ENCODE peak calls at places on chromosomes 7 and 10, in four cellular contexts. B is fibroblast of lung, S is H1, V is GM23248. A is an unnamed sample.

GRCh38 chr7:122886357-122887081 is at the start of gene CADPS2:
- DNase-seq in V (peak; percentile 81), B (peak; percentile 86), S (peak; percentile 87), A (peak; percentile 79)

GRCh38 chr10:28815681-28816080 is 138.4 kb downstream of the BAMBI start:
- DNase-seq in S (no peak), B (no peak), V (no peak), A (no peak)

GRCh38 chr10:130778166-130778545 is 533.4 kb downstream of the TCERG1L start:
- DNase-seq in V (no peak), S (no peak), B (no peak), A (no peak)

GRCh38 chr10:4023997-4024396 is 239.0 kb upstream of the KLF6 start:
- DNase-seq in S (no peak), B (peak; percentile 79), V (no peak), A (peak; percentile 67)

GRCh38 chr7:55306331-55306730 is 58.8 kb upstream of the LANCL2 start:
- DNase-seq in B (peak; percentile 74), S (no peak), V (peak; percentile 56), A (peak; percentile 65)

GRCh38 chr10:124741281-124741921 is 2.8 kb downstream of the FAM53B start:
- DNase-seq in B (peak; percentile 63), S (peak; percentile 90), V (peak; percentile 87), A (peak; percentile 39)

GRCh38 chr10:17386616-17387075 is 67.7 kb downstream of the ST8SIA6 start:
- DNase-seq in V (no peak), S (no peak), B (peak; percentile 15), A (no peak)

GRCh38 chr10:119449210-119449584 is 93.3 kb downstream of the RGS10 start:
- DNase-seq in V (no peak), B (no peak), S (no peak), A (no peak)

GRCh38 chr10:125174360-125174759 is 14.0 kb upstream of the CTBP2 start:
- DNase-seq in B (no peak), S (no peak), V (no peak), A (no peak)

GRCh38 chr7:55026867-55027490 is 8.2 kb downstream of the EGFR start:
- DNase-seq in B (no peak), S (no peak), V (peak; percentile 78), A (no peak)

GRCh38 chr7:129729511-129729910 is 118.0 kb downstream of the NRF1 start:
- DNase-seq in B (no peak), V (no peak), S (no peak), A (no peak)

GRCh38 chr7:77351539-77352004 is 64.6 kb downstream of the GSAP start:
- DNase-seq in V (no peak), S (no peak), B (no peak), A (no peak)

GRCh38 chr7:14717711-14718304 is 184.7 kb downstream of the DGKB start:
- DNase-seq in V (peak; percentile 65), B (peak; percentile 5), S (no peak), A (peak; percentile 3)

GRCh38 chr10:88992945-88993537 is 2.4 kb downstream of the FAS start:
- DNase-seq in S (no peak), V (peak; percentile 64), B (peak; percentile 56), A (peak; percentile 50)

DNA sequence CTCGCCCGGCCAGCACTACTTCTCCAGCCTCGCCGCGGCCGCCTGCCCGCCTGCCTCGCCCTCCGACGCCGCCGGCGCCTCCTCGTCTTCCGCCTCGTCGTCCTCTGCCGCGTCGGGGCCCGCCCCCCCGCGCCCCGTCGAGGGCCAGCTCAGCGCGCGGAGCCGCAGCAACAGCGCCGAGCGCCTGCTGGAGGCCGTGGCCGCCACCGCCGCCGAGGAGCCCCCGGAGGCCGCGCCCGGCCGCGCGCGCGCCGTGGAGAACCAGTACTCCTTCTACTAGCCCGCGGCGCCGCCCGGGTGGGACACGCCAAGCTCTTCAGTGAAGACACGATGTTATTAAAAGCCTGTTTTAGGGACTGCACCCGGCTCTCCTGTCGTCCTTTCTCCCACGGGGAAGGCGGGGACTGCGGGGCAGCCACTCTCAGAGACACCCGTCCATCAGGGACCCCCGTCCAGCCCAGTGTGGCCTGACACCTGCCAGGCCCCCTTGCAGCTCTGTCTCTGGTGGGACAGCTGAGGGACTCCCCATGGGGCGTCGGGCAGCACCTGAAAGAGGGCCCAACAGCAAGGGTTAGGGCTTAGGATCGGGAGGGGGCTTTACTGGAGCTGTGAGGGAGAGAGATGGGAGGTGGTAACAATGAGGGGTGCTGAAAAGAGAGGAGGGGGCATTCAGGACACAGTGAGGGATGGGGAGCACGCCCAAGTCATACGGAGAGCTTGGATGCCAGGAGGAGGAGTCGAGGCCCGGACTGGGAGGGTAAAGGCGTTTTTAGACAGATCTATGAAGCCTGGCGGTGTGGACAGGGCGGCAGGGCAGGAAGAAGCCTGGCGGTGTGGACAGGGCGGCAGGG is 34.7 kb downstream of the SPDYE6 start:
- DNase-seq in S (peak; percentile 74), B (no peak), V (peak; percentile 55), A (no peak)
- TF ChIP-seq EZH2 in S (no peak), B (no peak), V (no peak), A (no peak)

DNA sequence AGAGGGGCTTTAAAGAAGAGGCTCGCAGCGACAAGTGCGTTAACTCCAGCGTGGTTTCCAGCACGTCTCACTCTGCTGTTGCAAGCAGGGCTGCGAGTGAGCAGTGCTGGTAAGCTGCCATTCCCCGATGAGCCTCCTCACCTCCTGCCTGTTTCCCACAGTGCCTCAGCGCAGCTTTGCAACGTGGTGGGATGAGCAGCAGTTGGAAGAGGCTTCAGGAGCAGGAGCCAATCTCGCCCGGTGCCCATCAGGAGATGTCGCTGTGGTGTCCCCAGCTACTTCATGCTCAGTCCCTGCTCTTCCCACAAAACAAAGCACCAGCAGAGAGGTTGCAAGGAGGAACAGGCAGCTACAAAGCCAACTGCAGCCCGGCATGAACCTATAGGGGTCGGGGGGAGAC is 2.4 kb upstream of the ADARB2 start:
- DNase-seq in V (no peak), B (no peak), S (no peak), A (no peak)
- H3K27ac ChIP-seq in V (no peak overlapping the region), B (no peak overlapping the region), S (no peak overlapping the region), A (no peak overlapping the region)

GRCh38 chr7:45575501-45576248 is 1.5 kb downstream of the ADCY1 start:
- DNase-seq in B (no peak), V (no peak), S (no peak), A (no peak)
- TF ChIP-seq EZH2 in B (no peak), V (no peak), S (peak; percentile 53), A (peak; percentile 85)

GRCh38 chr7:37405128-37405527 is 43.5 kb downstream of the ELMO1 start:
- DNase-seq in S (no peak), B (no peak), V (no peak), A (no peak)
- H3K27ac ChIP-seq in S (no peak overlapping the region), B (no peak overlapping the region), V (no peak overlapping the region), A (no peak overlapping the region)

GRCh38 chr10:133329401-133330202 is 7.1 kb downstream of the CALY start:
- DNase-seq in B (peak; percentile 84), V (peak; percentile 92), S (peak; percentile 94), A (peak; percentile 79)
- TF ChIP-seq EZH2 in B (no peak), V (no peak), S (no peak), A (no peak)

GRCh38 chr10:103277713-103278299 is 868 bp downstream of the INA start:
- DNase-seq in V (no peak), B (no peak), S (peak; percentile 61), A (no peak)

GRCh38 chr10:103278424-103278823 is 1.5 kb downstream of the INA start:
- DNase-seq in S (peak; percentile 51), V (no peak), B (no peak), A (no peak)

GRCh38 chr10:103276941-103277712 is at the start of gene INA:
- DNase-seq in B (peak; percentile 45), V (peak; percentile 71), S (peak; percentile 88), A (peak; percentile 18)

GRCh38 chr10:103276251-103276936 is 544 bp upstream of the INA start:
- DNase-seq in B (no peak), V (no peak), S (no peak), A (no peak)

GRCh38 chr10:103273026-103273425 is 3.9 kb upstream of the INA start:
- DNase-seq in S (no peak), V (peak; percentile 99), B (peak; percentile 98), A (peak; percentile 97)
- H3K27ac ChIP-seq in S (no peak overlapping the region), V (no peak overlapping the region), B (no peak overlapping the region), A (peak overlapping the region; percentile 15)

GRCh38 chr7:151245360-151246160 is 2.9 kb downstream of the SMARCD3 start:
- DNase-seq in V (peak; percentile 61), S (peak; percentile 81), B (no peak), A (no peak)
- TF ChIP-seq EZH2 in V (no peak), S (no peak), B (no peak), A (no peak)

GRCh38 chr10:1078668-1079067 is 22.5 kb downstream of the WDR37 start:
- DNase-seq in V (no peak), B (no peak), S (no peak), A (no peak)
- H3K27ac ChIP-seq in V (no peak overlapping the region), B (no peak overlapping the region), S (no peak overlapping the region), A (no peak overlapping the region)

GRCh38 chr10:5976689-5977470 is 463 bp downstream of the IL15RA start:
- DNase-seq in V (peak; percentile 74), S (peak; percentile 79), B (peak; percentile 65), A (peak; percentile 46)
- TF ChIP-seq EZH2 in V (no peak), S (peak; percentile 75), B (no peak), A (peak; percentile 51)

GRCh38 chr7:438916-439315 is 80.7 kb downstream of the PDGFA start:
- DNase-seq in V (no peak), S (no peak), B (no peak), A (no peak)
- H3K27ac ChIP-seq in V (no peak overlapping the region), S (no peak overlapping the region), B (no peak overlapping the region), A (no peak overlapping the region)

A was measured in astrocyte.